ENCODE peak calls at places on chromosomes 12 and 14, in five cellular contexts. E is HFF-Myc, S is endothelial cell, T is epithelial cell of esophagus, U is cardiac fibroblast. P is an unnamed sample.

GRCh38 chr12:56128669-56129209 is 672 bp downstream of the ESYT1 start:
- DNase-seq in E (no peak), S (no peak), T (peak), U (peak), P (no peak)

GRCh38 chr12:46217686-46218508 is 50.9 kb downstream of the SLC38A1 start:
- DNase-seq in E (no peak), S (no peak), T (no peak), U (no peak), P (no peak)

GRCh38 chr12:48286665-48287064 is 64.1 kb downstream of the ZNF641 start:
- DNase-seq in E (no peak), S (peak), T (no peak), U (peak), P (no peak)

GRCh38 chr12:109737631-109738030 is 24.0 kb downstream of the FAM222A start:
- DNase-seq in E (no peak), S (no peak), T (no peak), U (no peak), P (no peak)

GRCh38 chr12:54300267-54300731 is 516 bp downstream of the NFE2 start:
- DNase-seq in E (no peak), S (no peak), T (no peak), U (no peak), P (no peak)

GRCh38 chr14:59308706-59309105 is 120.2 kb downstream of the DAAM1 start:
- DNase-seq in E (no peak), S (no peak), T (no peak), U (peak), P (no peak)

GRCh38 chr12:118455327-118455726 is 79.0 kb downstream of the SUDS3 start:
- DNase-seq in E (no peak), S (no peak), T (no peak), U (no peak), P (no peak)

GRCh38 chr12:64627781-64628180 is 17.5 kb downstream of the RASSF3 start:
- DNase-seq in E (no peak), S (no peak), T (peak), U (peak), P (no peak)

GRCh38 chr12:75996907-75997447 is 34.6 kb downstream of the PHLDA1 start:
- DNase-seq in E (no peak), S (no peak), T (no peak), U (no peak), P (no peak)

GRCh38 chr14:91119556-91120311 is 5.9 kb downstream of the DGLUCY start:
- DNase-seq in E (no peak), S (no peak), T (peak), U (peak), P (no peak)

GRCh38 chr12:85448548-85449139 is 168.6 kb downstream of the ALX1 start:
- DNase-seq in E (no peak), S (no peak), T (peak), U (peak), P (no peak)

GRCh38 chr12:71566655-71567054 is 97.0 kb downstream of the ZFC3H1 start:
- DNase-seq in E (no peak), S (no peak), T (no peak), U (no peak), P (no peak)

GRCh38 chr12:47282206-47282605 is 202.4 kb upstream of the AMIGO2 start:
- DNase-seq in E (no peak), S (no peak), T (no peak), U (peak), P (no peak)

GRCh38 chr14:47846008-47846407 is 170.6 kb upstream of the MDGA2 start:
- DNase-seq in E (no peak), S (no peak), T (no peak), U (no peak), P (no peak)

GRCh38 chr12:93960521-93960920 is 187.9 kb upstream of the PLXNC1 start:
- DNase-seq in E (no peak), S (no peak), T (no peak), U (no peak), P (no peak)

GRCh38 chr12:81627336-81628189 is 131.6 kb downstream of the PPFIA2 start:
- DNase-seq in E (peak), S (peak), T (peak), U (peak), P (no peak)

GRCh38 chr12:112901271-112901670 is 5.5 kb upstream of the OAS1 start:
- DNase-seq in E (no peak), S (no peak), T (no peak), U (no peak), P (peak)

GRCh38 chr14:75531256-75531655 is 9.0 kb downstream of the BATF start:
- DNase-seq in E (no peak), S (no peak), T (no peak), U (no peak), P (peak)

GRCh38 chr14:69610859-69611263 is 535 bp upstream of the SUSD6 start:
- DNase-seq in E (no peak), S (no peak), T (no peak), U (peak), P (no peak)

GRCh38 chr12:47838286-47838931 is 18.7 kb upstream of the HDAC7 start:
- DNase-seq in E (no peak), S (peak), T (peak), U (peak), P (no peak)

GRCh38 chr12:20601668-20602280 is 93.4 kb upstream of the SLCO1C1 start:
- DNase-seq in E (no peak), S (no peak), T (peak), U (peak), P (no peak)

GRCh38 chr12:94304566-94305061 is 155.1 kb downstream of the CEP83 start:
- DNase-seq in E (no peak), S (no peak), T (no peak), U (peak), P (no peak)

GRCh38 chr14:67464377-67464776 is 24.1 kb downstream of the TMEM229B start:
- DNase-seq in E (no peak), S (no peak), T (no peak), U (no peak), P (no peak)

GRCh38 chr12:19988918-19989317 is 379.4 kb upstream of the PDE3A start:
- DNase-seq in E (no peak), S (no peak), T (no peak), U (no peak), P (no peak)

GRCh38 chr12:125403145-125403789 is 338.0 kb downstream of the AACS start:
- DNase-seq in E (peak), S (peak), T (peak), U (peak), P (no peak)

GRCh38 chr14:29169408-29169807 is 402.8 kb downstream of the FOXG1 start:
- DNase-seq in E (no peak), S (no peak), T (no peak), U (no peak), P (no peak)

GRCh38 chr14:69845787-69846186 is 33.4 kb upstream of the SMOC1 start:
- DNase-seq in E (no peak), S (no peak), T (peak), U (no peak), P (no peak)

GRCh38 chr12:110073049-110073831 is 24.9 kb upstream of the C12orf76 start:
- DNase-seq in E (no peak), S (no peak), T (no peak), U (no peak), P (no peak)

GRCh38 chr14:61477845-61478438 is 156.6 kb downstream of the PRKCH start:
- DNase-seq in E (no peak), S (no peak), T (peak), U (peak), P (no peak)

GRCh38 chr14:31084385-31084784 is 58.2 kb upstream of the STRN3 start:
- DNase-seq in E (no peak), S (no peak), T (no peak), U (no peak), P (no peak)
- TF ChIP-seq CTCF in E (no peak), S (no peak), T (no peak), U (no peak), P (no peak)

GRCh38 chr12:120024193-120024592 is 35.2 kb downstream of the BICDL1 start:
- DNase-seq in E (no peak), S (no peak), T (no peak), U (no peak), P (no peak)

GRCh38 chr12:120019942-120020341 is 30.9 kb downstream of the BICDL1 start:
- DNase-seq in E (no peak), S (no peak), T (no peak), U (no peak), P (no peak)

DNA sequence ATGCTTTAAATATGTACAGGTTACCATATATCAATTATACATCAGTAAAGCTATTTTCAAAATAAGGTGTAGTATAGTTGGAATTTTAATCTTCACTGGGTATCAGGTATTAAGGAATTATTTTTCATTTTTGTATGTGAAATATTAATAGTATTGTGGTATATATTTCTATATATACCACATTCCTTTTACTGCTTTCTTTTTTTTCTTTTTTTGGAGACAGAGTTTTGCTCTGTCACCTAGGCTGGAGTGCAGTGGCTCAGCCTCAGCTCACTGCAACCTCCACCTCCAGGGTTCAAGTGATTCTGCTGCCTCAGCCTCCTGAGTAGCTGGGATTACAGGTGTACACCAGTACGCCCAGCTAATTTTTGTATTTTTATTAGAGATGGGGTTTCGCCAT is 36.6 kb downstream of the BICDL1 start:
- DNase-seq in E (no peak), S (no peak), T (no peak), U (no peak), P (no peak)
- TF ChIP-seq CTCF in E (no peak), S (no peak), T (no peak), U (no peak), P (no peak)

DNA sequence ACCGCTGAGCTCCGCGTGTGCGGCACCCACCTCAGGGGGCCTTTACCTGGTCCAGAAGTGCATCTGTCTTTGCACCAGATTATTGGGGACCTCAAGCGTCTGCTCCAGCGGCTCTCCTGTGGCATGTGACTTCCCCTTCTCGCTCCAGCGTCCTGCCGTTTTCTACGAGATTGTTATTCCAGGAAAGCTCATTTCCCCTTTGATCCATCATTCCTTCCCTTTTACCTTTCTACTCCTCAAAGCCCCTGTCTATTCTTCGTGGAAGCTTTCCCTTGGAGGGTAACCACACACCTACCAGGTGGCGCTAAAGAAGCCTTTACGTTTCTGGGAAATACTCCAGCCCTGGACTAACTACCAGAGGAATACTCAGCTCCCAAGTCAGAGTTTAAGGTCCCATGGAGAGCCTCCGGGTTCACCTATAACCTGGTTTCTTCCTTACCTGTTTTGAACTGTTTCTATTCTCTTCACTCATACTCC is 1.5 kb downstream of the FKBP4 start:
- DNase-seq in E (no peak), S (peak), T (peak), U (peak), P (no peak)
- TF ChIP-seq CTCF in E (no peak), S (no peak), T (peak), U (no peak), P (no peak)

GRCh38 chr12:612293-612692 is 51.0 kb downstream of the NINJ2 start:
- DNase-seq in E (no peak), S (no peak), T (no peak), U (no peak), P (no peak)

GRCh38 chr12:614727-615060 is 48.6 kb downstream of the NINJ2 start:
- DNase-seq in E (no peak), S (no peak), T (peak), U (no peak), P (no peak)

GRCh38 chr12:615620-616019 is 47.6 kb downstream of the NINJ2 start:
- DNase-seq in E (no peak), S (no peak), T (no peak), U (no peak), P (no peak)

GRCh38 chr12:612886-613285 is 50.4 kb downstream of the NINJ2 start:
- DNase-seq in E (no peak), S (no peak), T (no peak), U (no peak), P (no peak)

DNA sequence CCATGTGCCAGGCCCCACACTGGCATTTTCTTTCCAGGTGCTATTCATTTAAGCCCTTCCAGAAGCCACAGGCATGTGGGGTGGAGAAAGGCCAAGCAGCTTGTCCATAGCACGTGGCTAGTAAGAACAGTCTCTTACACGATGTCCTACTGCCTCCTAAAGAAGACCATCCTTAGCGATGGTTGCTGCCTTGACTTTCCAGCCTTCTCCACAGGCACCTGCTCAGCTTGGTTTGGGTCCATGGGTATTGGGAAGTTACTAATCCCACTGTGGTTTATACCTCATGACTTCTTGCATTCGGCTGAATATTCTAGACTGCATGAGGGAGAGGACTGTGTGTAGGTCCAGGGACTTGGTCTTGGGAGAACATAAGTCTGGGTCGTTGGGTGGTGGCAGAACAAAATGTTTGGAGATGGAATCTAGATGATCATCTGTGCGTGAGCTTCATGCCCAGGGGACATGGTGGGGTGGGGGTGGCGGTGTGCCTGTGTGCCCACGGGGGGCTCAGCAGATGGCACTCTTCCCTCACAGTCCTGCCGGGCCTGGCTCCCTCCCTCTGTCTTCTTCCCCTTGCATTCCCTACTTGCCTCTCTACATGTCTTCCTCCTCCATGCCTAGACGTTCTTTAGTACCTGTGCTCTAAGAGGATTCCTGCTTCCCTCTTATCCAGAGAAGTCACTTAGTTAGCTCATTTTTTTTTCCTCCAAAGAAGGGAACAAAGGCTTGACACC is 49.1 kb downstream of the NINJ2 start:
- DNase-seq in E (no peak), S (no peak), T (no peak), U (peak), P (no peak)
- TF ChIP-seq CTCF in E (peak), S (no peak), T (peak), U (no peak), P (no peak)

DNA sequence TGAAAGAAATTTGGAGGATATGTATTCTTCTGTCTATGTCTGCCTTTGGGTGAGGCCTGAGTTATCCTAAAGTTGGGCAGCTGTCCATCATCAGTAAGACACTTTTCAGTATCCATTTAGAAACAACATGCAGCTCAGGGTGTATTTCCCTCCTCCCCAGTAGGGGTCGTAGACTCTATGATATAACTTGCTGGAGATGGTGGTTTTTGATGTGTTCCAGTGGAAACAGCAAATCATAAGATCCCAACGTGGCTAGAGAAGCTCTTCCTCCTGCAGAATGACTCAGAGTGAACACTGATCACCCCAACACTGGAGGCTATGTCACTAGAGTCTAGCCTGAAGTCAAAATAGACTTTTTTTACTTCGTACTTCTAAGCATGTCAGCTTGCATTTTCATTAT is 331.6 kb upstream of the STXBP6 start:
- DNase-seq in E (no peak), S (no peak), T (no peak), U (no peak), P (no peak)
- TF ChIP-seq CTCF in E (peak), S (peak), T (no peak), U (no peak), P (peak)

GRCh38 chr14:50744242-50744641 is 76.1 kb upstream of the SAV1 start:
- DNase-seq in E (no peak), S (no peak), T (no peak), U (no peak), P (no peak)

GRCh38 chr14:50740858-50741257 is 72.8 kb upstream of the SAV1 start:
- DNase-seq in E (no peak), S (no peak), T (no peak), U (no peak), P (no peak)

GRCh38 chr14:50739186-50739585 is 71.1 kb upstream of the SAV1 start:
- DNase-seq in E (no peak), S (no peak), T (no peak), U (no peak), P (no peak)

GRCh38 chr14:50745401-50746058 is 77.4 kb upstream of the SAV1 start:
- DNase-seq in E (no peak), S (no peak), T (peak), U (no peak), P (no peak)

GRCh38 chr14:50741571-50741970 is 73.5 kb upstream of the SAV1 start:
- DNase-seq in E (peak), S (no peak), T (peak), U (peak), P (no peak)
- TF ChIP-seq CTCF in E (no peak), S (no peak), T (no peak), U (no peak), P (no peak)

DNA sequence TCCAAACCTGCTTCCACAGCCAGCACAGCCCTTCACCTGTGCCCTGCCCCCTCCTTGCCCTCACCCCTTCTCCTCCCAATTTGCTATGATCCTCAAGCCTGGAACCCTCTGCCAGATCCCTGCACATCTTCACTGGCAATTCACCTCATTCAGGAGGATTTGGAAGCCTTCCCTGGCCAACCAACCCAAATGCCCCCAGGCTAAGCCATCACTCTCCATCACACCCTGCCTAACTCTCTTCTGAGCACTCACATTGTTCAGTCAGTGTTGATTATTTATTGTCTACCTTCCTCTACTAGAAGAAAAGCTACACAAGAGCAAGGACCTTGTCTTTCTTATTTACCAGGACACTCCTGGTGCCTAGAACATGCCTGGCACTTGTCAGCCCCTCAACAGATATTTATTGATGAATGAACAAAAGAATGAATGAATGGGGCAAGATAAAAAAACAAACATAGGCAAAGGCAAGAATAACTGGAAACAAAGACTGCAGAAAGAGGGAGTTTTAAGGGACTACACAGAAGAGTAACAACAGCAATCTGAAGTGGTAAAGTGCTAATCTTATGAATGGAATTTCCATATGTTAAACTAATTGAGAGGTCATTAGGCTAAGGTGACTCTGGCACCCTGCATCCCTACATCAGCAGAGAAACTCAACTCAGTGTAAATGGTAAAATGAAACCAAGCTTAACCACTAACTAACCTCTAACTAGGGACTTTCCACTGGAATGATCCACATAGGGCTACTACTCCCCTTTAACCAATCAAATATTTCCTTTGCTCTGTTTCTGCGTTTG is 33.4 kb downstream of the TMTC1 start:
- DNase-seq in E (no peak), S (no peak), T (no peak), U (no peak), P (no peak)
- TF ChIP-seq CTCF in E (no peak), S (no peak), T (no peak), U (no peak), P (no peak)

GRCh38 chr12:72574138-72574537 is 302.0 kb downstream of the TRHDE start:
- DNase-seq in E (peak), S (no peak), T (no peak), U (no peak), P (no peak)

GRCh38 chr12:72570601-72571000 is 298.4 kb downstream of the TRHDE start:
- DNase-seq in E (no peak), S (peak), T (peak), U (no peak), P (no peak)
- TF ChIP-seq CTCF in E (peak), S (peak), T (no peak), U (no peak), P (peak)

GRCh38 chr12:103745962-103746361 is 95.1 kb downstream of the NT5DC3 start:
- DNase-seq in E (no peak), S (no peak), T (no peak), U (no peak), P (no peak)
- TF ChIP-seq CTCF in E (no peak), S (no peak), T (no peak), U (no peak), P (no peak)

P was measured in type B pancreatic cell.